ENCODE peak calls at places on chromosomes 6 and 20, in six cellular contexts. One of them, this sample, is unnamed.

GRCh38 chr6:52582446-52582845 is 5.6 kb upstream of the TRAM2 start:
- DNase-seq in H1: no peak
- DNase-seq in astrocyte: no peak
- DNase-seq in fibroblast of lung: no peak
- DNase-seq in neural progenitor cell: no peak
- DNase-seq in IMR-90: no peak
- DNase-seq in this sample: no peak

GRCh38 chr6:25397406-25397805 is 118.2 kb downstream of the CARMIL1 start:
- DNase-seq in H1: no peak
- DNase-seq in astrocyte: no peak
- DNase-seq in fibroblast of lung: no peak
- DNase-seq in neural progenitor cell: peak; percentile 65
- DNase-seq in IMR-90: no peak
- DNase-seq in this sample: no peak

GRCh38 chr6:85240787-85241186 is 209.1 kb upstream of the NT5E start:
- DNase-seq in H1: no peak
- DNase-seq in astrocyte: no peak
- DNase-seq in fibroblast of lung: no peak
- DNase-seq in neural progenitor cell: peak; percentile 4
- DNase-seq in IMR-90: no peak
- DNase-seq in this sample: no peak

GRCh38 chr6:1516742-1517520 is 92.8 kb upstream of the FOXC1 start:
- DNase-seq in H1: no peak
- DNase-seq in astrocyte: no peak
- DNase-seq in fibroblast of lung: no peak
- DNase-seq in neural progenitor cell: no peak
- DNase-seq in IMR-90: no peak
- DNase-seq in this sample: no peak

GRCh38 chr6:87982134-87982533 is 65.5 kb upstream of the SPACA1 start:
- DNase-seq in H1: no peak
- DNase-seq in astrocyte: no peak
- DNase-seq in fibroblast of lung: no peak
- DNase-seq in neural progenitor cell: no peak
- DNase-seq in IMR-90: no peak
- DNase-seq in this sample: no peak

GRCh38 chr6:137863126-137863996 is 3.7 kb upstream of the TNFAIP3 start:
- DNase-seq in H1: no peak
- DNase-seq in astrocyte: no peak
- DNase-seq in fibroblast of lung: no peak
- DNase-seq in neural progenitor cell: no peak
- DNase-seq in IMR-90: peak; percentile 42
- DNase-seq in this sample: no peak

GRCh38 chr20:47791084-47791599 is 5.9 kb upstream of the SULF2 start:
- DNase-seq in H1: no peak
- DNase-seq in astrocyte: no peak
- DNase-seq in fibroblast of lung: no peak
- DNase-seq in neural progenitor cell: no peak
- DNase-seq in IMR-90: no peak
- DNase-seq in this sample: peak; percentile 1

GRCh38 chr6:35451354-35452185 is 568 bp upstream of the FANCE start:
- DNase-seq in H1: no peak
- DNase-seq in astrocyte: no peak
- DNase-seq in fibroblast of lung: no peak
- DNase-seq in neural progenitor cell: no peak
- DNase-seq in IMR-90: no peak
- DNase-seq in this sample: no peak

GRCh38 chr6:7505196-7505699 is 36.2 kb upstream of the DSP start:
- DNase-seq in H1: peak; percentile 82
- DNase-seq in astrocyte: peak; percentile 91
- DNase-seq in fibroblast of lung: peak; percentile 92
- DNase-seq in neural progenitor cell: peak; percentile 28
- DNase-seq in IMR-90: peak; percentile 85
- DNase-seq in this sample: peak; percentile 71

GRCh38 chr6:106064766-106065165 is 21.4 kb upstream of the PRDM1 start:
- DNase-seq in H1: no peak
- DNase-seq in astrocyte: no peak
- DNase-seq in fibroblast of lung: no peak
- DNase-seq in neural progenitor cell: no peak
- DNase-seq in IMR-90: peak; percentile 37
- DNase-seq in this sample: no peak

GRCh38 chr20:35409542-35409941 is 2.2 kb downstream of the UQCC1 start:
- DNase-seq in H1: no peak
- DNase-seq in astrocyte: no peak
- DNase-seq in fibroblast of lung: no peak
- DNase-seq in neural progenitor cell: no peak
- DNase-seq in IMR-90: no peak
- DNase-seq in this sample: no peak

GRCh38 chr20:46767127-46767761 is 57.8 kb downstream of the SLC2A10 start:
- DNase-seq in H1: no peak
- DNase-seq in astrocyte: no peak
- DNase-seq in fibroblast of lung: peak; percentile 13
- DNase-seq in neural progenitor cell: peak; percentile 84
- DNase-seq in IMR-90: peak; percentile 36
- DNase-seq in this sample: peak; percentile 63

GRCh38 chr6:52922161-52922560 is 12.7 kb upstream of the GSTA3 start:
- DNase-seq in H1: no peak
- DNase-seq in astrocyte: no peak
- DNase-seq in fibroblast of lung: no peak
- DNase-seq in neural progenitor cell: no peak
- DNase-seq in IMR-90: no peak
- DNase-seq in this sample: no peak

GRCh38 chr6:145214570-145214969 is 520.8 kb downstream of the EPM2A start:
- DNase-seq in H1: no peak
- DNase-seq in astrocyte: peak; percentile 6
- DNase-seq in fibroblast of lung: peak; percentile 17
- DNase-seq in neural progenitor cell: peak; percentile 45
- DNase-seq in IMR-90: peak; percentile 39
- DNase-seq in this sample: peak; percentile 78

GRCh38 chr6:31597006-31597405 is 4.2 kb upstream of the NCR3 start:
- DNase-seq in H1: no peak
- DNase-seq in astrocyte: no peak
- DNase-seq in fibroblast of lung: peak; percentile 3
- DNase-seq in neural progenitor cell: peak; percentile 40
- DNase-seq in IMR-90: peak; percentile 31
- DNase-seq in this sample: peak; percentile 41

GRCh38 chr6:163180874-163181541 is 233.5 kb upstream of the QKI start:
- DNase-seq in H1: peak; percentile 46
- DNase-seq in astrocyte: peak; percentile 36
- DNase-seq in fibroblast of lung: peak; percentile 56
- DNase-seq in neural progenitor cell: peak; percentile 81
- DNase-seq in IMR-90: no peak
- DNase-seq in this sample: peak; percentile 16

GRCh38 chr20:63055575-63056235 is 48.9 kb upstream of the BHLHE23 start:
- DNase-seq in H1: no peak
- DNase-seq in astrocyte: no peak
- DNase-seq in fibroblast of lung: no peak
- DNase-seq in neural progenitor cell: no peak
- DNase-seq in IMR-90: no peak
- DNase-seq in this sample: no peak

GRCh38 chr20:7540018-7540417 is 400.2 kb downstream of the HAO1 start:
- DNase-seq in H1: no peak
- DNase-seq in astrocyte: no peak
- DNase-seq in fibroblast of lung: no peak
- DNase-seq in neural progenitor cell: no peak
- DNase-seq in IMR-90: no peak
- DNase-seq in this sample: no peak
- H3K9ac ChIP-seq in H1: no peak overlapping the region
- H3K9ac ChIP-seq in astrocyte: no peak overlapping the region
- H3K9ac ChIP-seq in fibroblast of lung: no peak overlapping the region
- H3K9ac ChIP-seq in neural progenitor cell: no peak overlapping the region
- H3K9ac ChIP-seq in IMR-90: no peak overlapping the region
- H3K9ac ChIP-seq in this sample: no peak overlapping the region

DNA sequence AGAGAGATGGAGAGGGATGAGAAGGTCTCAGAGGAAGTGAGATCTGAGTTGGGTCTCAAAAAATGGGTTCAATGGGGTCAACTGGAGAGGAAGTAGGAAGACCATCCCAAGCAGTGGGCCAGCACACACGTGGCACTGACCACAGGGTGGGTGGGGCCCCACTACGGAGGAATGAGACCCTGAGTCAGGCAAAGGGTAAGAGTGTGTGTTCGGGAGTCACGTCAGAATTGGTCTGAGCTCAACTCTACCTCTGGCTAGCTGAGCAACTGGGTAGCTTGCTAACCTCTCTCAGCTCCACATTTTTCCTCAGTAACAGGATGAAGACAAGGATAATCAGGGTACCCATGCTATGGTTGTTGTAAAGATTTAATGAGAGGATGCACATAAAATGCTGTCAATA is 79.0 kb downstream of the TRERF1 start:
- DNase-seq in H1: no peak
- DNase-seq in astrocyte: no peak
- DNase-seq in fibroblast of lung: no peak
- DNase-seq in neural progenitor cell: no peak
- DNase-seq in IMR-90: no peak
- DNase-seq in this sample: no peak
- H3K4me1 ChIP-seq in H1: no peaks in the 10 kb centered on the region
- H3K4me1 ChIP-seq in astrocyte: peaks cover 6% of the 10 kb centered on the region
- H3K4me1 ChIP-seq in fibroblast of lung: peaks cover 6% of the 10 kb centered on the region
- H3K4me1 ChIP-seq in neural progenitor cell: no peaks in the 10 kb centered on the region
- H3K4me1 ChIP-seq in IMR-90: peaks cover 9% of the 10 kb centered on the region
- H3K4me1 ChIP-seq in this sample: peaks cover 2% of the 10 kb centered on the region

GRCh38 chr6:132490478-132491204 is 22.3 kb downstream of the STX7 start:
- DNase-seq in H1: no peak
- DNase-seq in astrocyte: no peak
- DNase-seq in fibroblast of lung: no peak
- DNase-seq in neural progenitor cell: no peak
- DNase-seq in IMR-90: no peak
- DNase-seq in this sample: no peak

GRCh38 chr6:132491881-132492280 is 21.0 kb downstream of the STX7 start:
- DNase-seq in H1: no peak
- DNase-seq in astrocyte: no peak
- DNase-seq in fibroblast of lung: no peak
- DNase-seq in neural progenitor cell: no peak
- DNase-seq in IMR-90: no peak
- DNase-seq in this sample: no peak

GRCh38 chr6:132489376-132489775 is 23.5 kb downstream of the STX7 start:
- DNase-seq in H1: no peak
- DNase-seq in astrocyte: no peak
- DNase-seq in fibroblast of lung: no peak
- DNase-seq in neural progenitor cell: no peak
- DNase-seq in IMR-90: no peak
- DNase-seq in this sample: no peak

GRCh38 chr6:132490024-132490423 is 22.9 kb downstream of the STX7 start:
- DNase-seq in H1: no peak
- DNase-seq in astrocyte: no peak
- DNase-seq in fibroblast of lung: no peak
- DNase-seq in neural progenitor cell: no peak
- DNase-seq in IMR-90: no peak
- DNase-seq in this sample: no peak

GRCh38 chr6:132491303-132491702 is 21.6 kb downstream of the STX7 start:
- DNase-seq in H1: no peak
- DNase-seq in astrocyte: peak; percentile 43
- DNase-seq in fibroblast of lung: peak; percentile 57
- DNase-seq in neural progenitor cell: no peak
- DNase-seq in IMR-90: peak; percentile 52
- DNase-seq in this sample: peak; percentile 49
- H3K9ac ChIP-seq in H1: no peak overlapping the region
- H3K9ac ChIP-seq in astrocyte: no peak overlapping the region
- H3K9ac ChIP-seq in fibroblast of lung: no peak overlapping the region
- H3K9ac ChIP-seq in neural progenitor cell: no peak overlapping the region
- H3K9ac ChIP-seq in IMR-90: no peak overlapping the region
- H3K9ac ChIP-seq in this sample: peak overlapping the region; percentile 19

GRCh38 chr20:48928832-48929725 is 7.6 kb downstream of the ARFGEF2 start:
- DNase-seq in H1: no peak
- DNase-seq in astrocyte: peak; percentile 71
- DNase-seq in fibroblast of lung: peak; percentile 78
- DNase-seq in neural progenitor cell: no peak
- DNase-seq in IMR-90: peak; percentile 69
- DNase-seq in this sample: peak; percentile 77

GRCh38 chr20:48932375-48932941 is 10.9 kb downstream of the ARFGEF2 start:
- DNase-seq in H1: no peak
- DNase-seq in astrocyte: peak; percentile 43
- DNase-seq in fibroblast of lung: peak; percentile 60
- DNase-seq in neural progenitor cell: no peak
- DNase-seq in IMR-90: peak; percentile 44
- DNase-seq in this sample: no peak

GRCh38 chr20:48931527-48932374 is 10.2 kb downstream of the ARFGEF2 start:
- DNase-seq in H1: no peak
- DNase-seq in astrocyte: no peak
- DNase-seq in fibroblast of lung: no peak
- DNase-seq in neural progenitor cell: no peak
- DNase-seq in IMR-90: no peak
- DNase-seq in this sample: no peak

GRCh38 chr20:48930878-48931277 is 9.4 kb downstream of the ARFGEF2 start:
- DNase-seq in H1: no peak
- DNase-seq in astrocyte: no peak
- DNase-seq in fibroblast of lung: no peak
- DNase-seq in neural progenitor cell: no peak
- DNase-seq in IMR-90: no peak
- DNase-seq in this sample: no peak

GRCh38 chr20:48930035-48930434 is 8.5 kb downstream of the ARFGEF2 start:
- DNase-seq in H1: no peak
- DNase-seq in astrocyte: no peak
- DNase-seq in fibroblast of lung: no peak
- DNase-seq in neural progenitor cell: no peak
- DNase-seq in IMR-90: no peak
- DNase-seq in this sample: no peak
- H3K4me1 ChIP-seq in H1: no peaks in the 10 kb centered on the region
- H3K4me1 ChIP-seq in astrocyte: peaks cover 31% of the 10 kb centered on the region
- H3K4me1 ChIP-seq in fibroblast of lung: no peaks in the 10 kb centered on the region
- H3K4me1 ChIP-seq in neural progenitor cell: no peaks in the 10 kb centered on the region
- H3K4me1 ChIP-seq in IMR-90: peaks cover 24% of the 10 kb centered on the region
- H3K4me1 ChIP-seq in this sample: peaks cover 32% of the 10 kb centered on the region

GRCh38 chr20:25361287-25361683 is 29.4 kb downstream of the ABHD12 start:
- DNase-seq in H1: no peak
- DNase-seq in astrocyte: peak; percentile 61
- DNase-seq in fibroblast of lung: peak; percentile 72
- DNase-seq in neural progenitor cell: no peak
- DNase-seq in IMR-90: peak; percentile 64
- DNase-seq in this sample: no peak
- H3K9ac ChIP-seq in H1: no peak overlapping the region
- H3K9ac ChIP-seq in astrocyte: peak overlapping the region; percentile 65
- H3K9ac ChIP-seq in fibroblast of lung: no peak overlapping the region
- H3K9ac ChIP-seq in neural progenitor cell: no peak overlapping the region
- H3K9ac ChIP-seq in IMR-90: no peak overlapping the region
- H3K9ac ChIP-seq in this sample: no peak overlapping the region

This sample was measured in adipocyte.